ENCODE peak calls at places on chromosomes 6 and 20, in four cellular contexts. J is IMR-90, V is thoracic aorta, D is kidney epithelial cell. L is an unnamed sample.

GRCh38 chr6:83707829-83708545 is 914 bp downstream of the SNAP91 start:
- DNase-seq in J (no peak), V (no peak), D (no peak), L (no peak)

GRCh38 chr6:105432797-105433196 is 29.9 kb upstream of the PREP start:
- DNase-seq in J (peak; percentile 83), V (no peak), D (peak; percentile 79), L (no peak)

GRCh38 chr6:132459605-132459952 is 53.3 kb downstream of the STX7 start:
- DNase-seq in J (no peak), V (no peak), D (no peak), L (no peak)

GRCh38 chr6:68235192-68235812 is 399.8 kb upstream of the ADGRB3 start:
- DNase-seq in J (no peak), V (no peak), D (no peak), L (no peak)

GRCh38 chr6:129748901-129749748 is 39.1 kb upstream of the ARHGAP18 start:
- DNase-seq in J (peak; percentile 77), V (no peak), D (peak; percentile 54), L (no peak)

GRCh38 chr6:13311155-13311554 is 17.2 kb downstream of the TBC1D7 start:
- DNase-seq in J (no peak), V (no peak), D (no peak), L (no peak)

GRCh38 chr20:60976913-60977312 is 275.1 kb upstream of the CDH4 start:
- DNase-seq in J (no peak), V (no peak), D (no peak), L (no peak)

GRCh38 chr20:50646483-50646996 is 44.8 kb downstream of the RIPOR3 start:
- DNase-seq in J (peak; percentile 86), V (no peak), D (no peak), L (no peak)

GRCh38 chr6:100617633-100618348 is 153.1 kb upstream of the SIM1 start:
- DNase-seq in J (peak; percentile 48), V (no peak), D (peak; percentile 2), L (no peak)

GRCh38 chr20:12989586-12989985 is 19.2 kb upstream of the SPTLC3 start:
- DNase-seq in J (no peak), V (no peak), D (no peak), L (no peak)

GRCh38 chr6:83917001-83917400 is 57.5 kb downstream of the CYB5R4 start:
- DNase-seq in J (peak; percentile 4), V (no peak), D (no peak), L (no peak)

GRCh38 chr6:78598966-78599365 is 268.4 kb upstream of the IRAK1BP1 start:
- DNase-seq in J (peak; percentile 97), V (no peak), D (peak; percentile 99), L (no peak)

GRCh38 chr20:33515569-33516216 is 25.8 kb downstream of the CBFA2T2 start:
- DNase-seq in J (no peak), V (no peak), D (no peak), L (no peak)

GRCh38 chr20:41353530-41353929 is 12.9 kb downstream of the LPIN3 start:
- DNase-seq in J (no peak), V (no peak), D (no peak), L (no peak)

GRCh38 chr6:136719280-136720044 is 72.8 kb downstream of the MAP3K5 start:
- DNase-seq in J (peak; percentile 16), V (no peak), D (no peak), L (no peak)

GRCh38 chr6:29633532-29633901 is 534 bp upstream of the GABBR1 start:
- DNase-seq in J (peak; percentile 15), V (no peak), D (no peak), L (no peak)

GRCh38 chr6:7652957-7653356 is 63.0 kb downstream of the SNRNP48 start:
- DNase-seq in J (no peak), V (no peak), D (no peak), L (no peak)

GRCh38 chr6:112203577-112204349 is 50.6 kb downstream of the LAMA4 start:
- DNase-seq in J (peak; percentile 95), V (no peak), D (peak; percentile 72), L (no peak)

GRCh38 chr20:58721951-58722371 is 29.4 kb downstream of the NPEPL1 start:
- DNase-seq in J (no peak), V (no peak), D (no peak), L (peak; percentile 61)

GRCh38 chr20:33648396-33649004 is 13.6 kb upstream of the C20orf144 start:
- DNase-seq in J (no peak), V (no peak), D (no peak), L (no peak)

GRCh38 chr6:2986722-2987196 is 12.9 kb upstream of the NQO2 start:
- DNase-seq in J (peak; percentile 92), V (no peak), D (no peak), L (no peak)

GRCh38 chr6:163296835-163297519 is 117.5 kb upstream of the QKI start:
- DNase-seq in J (no peak), V (no peak), D (peak; percentile 18), L (no peak)

GRCh38 chr6:78829407-78829806 is 37.9 kb upstream of the IRAK1BP1 start:
- DNase-seq in J (no peak), V (no peak), D (no peak), L (no peak)

GRCh38 chr6:160188773-160189172 is 67.2 kb downstream of the SLC22A1 start:
- DNase-seq in J (no peak), V (no peak), D (no peak), L (no peak)

GRCh38 chr6:134636221-134636830 is 313.6 kb downstream of the ALDH8A1 start:
- DNase-seq in J (peak; percentile 39), V (no peak), D (no peak), L (peak; percentile 36)

GRCh38 chr6:154602296-154602695 is 91.8 kb upstream of the CNKSR3 start:
- DNase-seq in J (no peak), V (no peak), D (peak; percentile 16), L (no peak)

GRCh38 chr6:56357616-56358373 is 110.4 kb upstream of the COL21A1 start:
- DNase-seq in J (peak; percentile 57), V (no peak), D (no peak), L (no peak)

GRCh38 chr6:134199848-134200606 is 117.9 kb downstream of the SGK1 start:
- DNase-seq in J (no peak), V (no peak), D (no peak), L (no peak)

GRCh38 chr20:43244647-43245046 is 54.9 kb upstream of the PTPRT start:
- DNase-seq in J (no peak), V (no peak), D (no peak), L (no peak)

GRCh38 chr20:43248341-43248740 is 58.6 kb upstream of the PTPRT start:
- DNase-seq in J (no peak), V (no peak), D (no peak), L (no peak)

GRCh38 chr20:43247361-43247760 is 57.7 kb upstream of the PTPRT start:
- DNase-seq in J (no peak), V (no peak), D (no peak), L (no peak)

GRCh38 chr20:43241057-43241702 is 51.5 kb upstream of the PTPRT start:
- DNase-seq in J (no peak), V (no peak), D (no peak), L (no peak)

DNA sequence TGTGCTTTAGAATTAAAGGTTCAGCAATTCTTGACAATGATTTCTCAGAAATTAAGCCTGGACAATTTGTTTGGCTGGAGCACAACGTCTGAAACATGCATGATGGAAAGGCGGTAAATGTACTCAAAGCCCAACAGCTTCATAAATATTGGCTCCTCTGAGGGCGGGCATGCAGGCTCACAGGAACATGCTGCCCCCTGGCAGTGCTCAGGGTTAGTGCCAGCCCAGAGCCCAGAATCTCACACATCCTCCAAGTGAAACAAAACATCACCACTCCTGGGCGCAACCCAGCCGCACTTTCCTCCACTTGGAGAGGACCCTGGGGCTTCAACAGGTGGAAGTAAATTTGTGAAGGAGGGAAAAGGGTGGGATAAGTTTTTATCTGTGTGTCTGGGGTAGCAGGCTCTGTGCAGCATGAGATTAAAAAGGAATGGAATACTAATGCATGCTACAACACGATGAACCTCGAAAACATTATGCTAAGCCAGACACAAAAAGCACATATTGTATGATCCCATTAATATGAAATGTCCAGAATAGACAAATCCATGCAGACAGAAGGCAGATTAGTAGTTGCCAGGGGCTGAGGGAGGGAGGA is 54.1 kb upstream of the PTPRT start:
- DNase-seq in J (no peak), V (no peak), D (no peak), L (no peak)
- TF ChIP-seq CTCF in J (no peak), V (peak; percentile 60), D (peak; percentile 29), L (peak; percentile 4)

GRCh38 chr20:32052792-32053362 is 835 bp downstream of the HCK start:
- DNase-seq in J (no peak), V (no peak), D (no peak), L (peak; percentile 72)

GRCh38 chr20:32051720-32052089 is 337 bp upstream of the HCK start:
- DNase-seq in J (no peak), V (no peak), D (no peak), L (no peak)

GRCh38 chr20:32053648-32054047 is 1.6 kb downstream of the HCK start:
- DNase-seq in J (no peak), V (no peak), D (no peak), L (no peak)

GRCh38 chr20:32050851-32051556 is 1.0 kb upstream of the HCK start:
- DNase-seq in J (no peak), V (no peak), D (no peak), L (peak; percentile 54)

GRCh38 chr20:32052090-32052791 is at the start of gene HCK:
- DNase-seq in J (no peak), V (no peak), D (no peak), L (peak; percentile 58)
- H3K27me3 ChIP-seq in J (peaks cover 60% of the 10 kb centered on the region), V (peaks cover 6% of the 10 kb centered on the region), D (peaks cover 39% of the 10 kb centered on the region), L (peaks cover 52% of the 10 kb centered on the region)

GRCh38 chr20:2800590-2801458 is at the start of gene CPXM1:
- DNase-seq in J (no peak), V (no peak), D (no peak), L (no peak)
- TF ChIP-seq CTCF in J (no peak), V (no peak), D (peak; percentile 4), L (no peak)

GRCh38 chr20:37901280-37901666 is 1.7 kb upstream of the VSTM2L start:
- DNase-seq in J (no peak), V (no peak), D (no peak), L (no peak)

GRCh38 chr20:37902504-37903313 is at the start of gene VSTM2L:
- DNase-seq in J (peak; percentile 47), V (no peak), D (no peak), L (no peak)

GRCh38 chr20:37904008-37904675 is 1.2 kb downstream of the VSTM2L start:
- DNase-seq in J (no peak), V (no peak), D (no peak), L (no peak)

GRCh38 chr20:37903317-37904007 is 535 bp downstream of the VSTM2L start:
- DNase-seq in J (no peak), V (no peak), D (no peak), L (no peak)

GRCh38 chr20:37901667-37902503 is 1.0 kb upstream of the VSTM2L start:
- DNase-seq in J (peak; percentile 60), V (no peak), D (no peak), L (no peak)
- H3K27me3 ChIP-seq in J (peaks cover 75% of the 10 kb centered on the region), V (no peaks in the 10 kb centered on the region), D (peaks cover 60% of the 10 kb centered on the region), L (peaks cover 31% of the 10 kb centered on the region)

GRCh38 chr20:15759546-15760216 is 813.6 kb downstream of the KIF16B start:
- DNase-seq in J (no peak), V (no peak), D (no peak), L (no peak)
- TF ChIP-seq CTCF in J (peak; percentile 28), V (no peak), D (no peak), L (no peak)

GRCh38 chr6:27230758-27231111 is 16.8 kb upstream of the PRSS16 start:
- DNase-seq in J (no peak), V (no peak), D (no peak), L (no peak)
- H3K27me3 ChIP-seq in J (no peaks in the 10 kb centered on the region), V (no peaks in the 10 kb centered on the region), D (no peaks in the 10 kb centered on the region), L (peaks cover 86% of the 10 kb centered on the region)

L was measured in heart left ventricle.